ENCODE peak calls at places on chromosomes 11 and 22, in five cellular contexts. One of them, this sample, is unnamed.

GRCh38 chr22:31141551-31141950 is 1.2 kb upstream of the PLA2G3 start:
- DNase-seq in Right ventricle myocardium superior: no peak
- DNase-seq in fibroblast of the aortic adventitia: no peak
- DNase-seq in stimulated activated CD4-positive, alpha-beta T cell treated with anti-CD3 and anti-CD28 coated beads, TNF-alpha, amount 100 ng/mL, for 1 hour: no peak
- DNase-seq in amygdala: no peak
- DNase-seq in this sample: no peak

GRCh38 chr11:47606731-47607130 is 12.5 kb upstream of the C1QTNF4 start:
- DNase-seq in amygdala: no peak
- DNase-seq in Right ventricle myocardium superior: no peak
- DNase-seq in stimulated activated CD4-positive, alpha-beta T cell treated with anti-CD3 and anti-CD28 coated beads, TNF-alpha, amount 100 ng/mL, for 1 hour: no peak
- DNase-seq in fibroblast of the aortic adventitia: peak
- DNase-seq in this sample: no peak

GRCh38 chr11:63851354-63851753 is 12.4 kb downstream of the MARK2 start:
- DNase-seq in fibroblast of the aortic adventitia: no peak
- DNase-seq in amygdala: no peak
- DNase-seq in Right ventricle myocardium superior: no peak
- DNase-seq in stimulated activated CD4-positive, alpha-beta T cell treated with anti-CD3 and anti-CD28 coated beads, TNF-alpha, amount 100 ng/mL, for 1 hour: no peak
- DNase-seq in this sample: no peak

GRCh38 chr11:65558002-65558784 is at the start of gene LTBP3:
- DNase-seq in stimulated activated CD4-positive, alpha-beta T cell treated with anti-CD3 and anti-CD28 coated beads, TNF-alpha, amount 100 ng/mL, for 1 hour: no peak
- DNase-seq in fibroblast of the aortic adventitia: peak
- DNase-seq in amygdala: peak
- DNase-seq in Right ventricle myocardium superior: peak
- DNase-seq in this sample: peak

GRCh38 chr11:2898366-2899079 is 12.9 kb upstream of the CDKN1C start:
- DNase-seq in fibroblast of the aortic adventitia: peak
- DNase-seq in stimulated activated CD4-positive, alpha-beta T cell treated with anti-CD3 and anti-CD28 coated beads, TNF-alpha, amount 100 ng/mL, for 1 hour: no peak
- DNase-seq in amygdala: no peak
- DNase-seq in Right ventricle myocardium superior: peak
- DNase-seq in this sample: peak

GRCh38 chr11:83972536-83972935 is 686.4 kb upstream of the CCDC90B start:
- DNase-seq in fibroblast of the aortic adventitia: no peak
- DNase-seq in Right ventricle myocardium superior: no peak
- DNase-seq in amygdala: no peak
- DNase-seq in stimulated activated CD4-positive, alpha-beta T cell treated with anti-CD3 and anti-CD28 coated beads, TNF-alpha, amount 100 ng/mL, for 1 hour: no peak
- DNase-seq in this sample: no peak

GRCh38 chr11:70306586-70307033 is 36.1 kb downstream of the PPFIA1 start:
- DNase-seq in stimulated activated CD4-positive, alpha-beta T cell treated with anti-CD3 and anti-CD28 coated beads, TNF-alpha, amount 100 ng/mL, for 1 hour: no peak
- DNase-seq in amygdala: no peak
- DNase-seq in Right ventricle myocardium superior: no peak
- DNase-seq in fibroblast of the aortic adventitia: no peak
- DNase-seq in this sample: no peak

GRCh38 chr11:112167145-112167544 is at the start of gene TEX12:
- DNase-seq in amygdala: no peak
- DNase-seq in Right ventricle myocardium superior: no peak
- DNase-seq in stimulated activated CD4-positive, alpha-beta T cell treated with anti-CD3 and anti-CD28 coated beads, TNF-alpha, amount 100 ng/mL, for 1 hour: no peak
- DNase-seq in fibroblast of the aortic adventitia: no peak
- DNase-seq in this sample: no peak

GRCh38 chr22:37243402-37244113 is 511 bp downstream of the RAC2 start:
- DNase-seq in Right ventricle myocardium superior: no peak
- DNase-seq in fibroblast of the aortic adventitia: no peak
- DNase-seq in stimulated activated CD4-positive, alpha-beta T cell treated with anti-CD3 and anti-CD28 coated beads, TNF-alpha, amount 100 ng/mL, for 1 hour: no peak
- DNase-seq in amygdala: no peak
- DNase-seq in this sample: no peak

GRCh38 chr11:28799316-28799715 is 691.1 kb downstream of the METTL15 start:
- DNase-seq in amygdala: no peak
- DNase-seq in Right ventricle myocardium superior: no peak
- DNase-seq in stimulated activated CD4-positive, alpha-beta T cell treated with anti-CD3 and anti-CD28 coated beads, TNF-alpha, amount 100 ng/mL, for 1 hour: no peak
- DNase-seq in fibroblast of the aortic adventitia: no peak
- DNase-seq in this sample: peak

GRCh38 chr11:118079507-118079906 is 2.6 kb downstream of the TMPRSS4 start:
- DNase-seq in Right ventricle myocardium superior: no peak
- DNase-seq in fibroblast of the aortic adventitia: no peak
- DNase-seq in stimulated activated CD4-positive, alpha-beta T cell treated with anti-CD3 and anti-CD28 coated beads, TNF-alpha, amount 100 ng/mL, for 1 hour: no peak
- DNase-seq in amygdala: no peak
- DNase-seq in this sample: no peak

GRCh38 chr11:48028909-48029685 is 48.7 kb downstream of the PTPRJ start:
- DNase-seq in stimulated activated CD4-positive, alpha-beta T cell treated with anti-CD3 and anti-CD28 coated beads, TNF-alpha, amount 100 ng/mL, for 1 hour: no peak
- DNase-seq in fibroblast of the aortic adventitia: peak
- DNase-seq in amygdala: no peak
- DNase-seq in Right ventricle myocardium superior: no peak
- DNase-seq in this sample: peak

GRCh38 chr11:93895106-93895862 is 44.9 kb upstream of the VSTM5 start:
- DNase-seq in fibroblast of the aortic adventitia: peak
- DNase-seq in stimulated activated CD4-positive, alpha-beta T cell treated with anti-CD3 and anti-CD28 coated beads, TNF-alpha, amount 100 ng/mL, for 1 hour: no peak
- DNase-seq in amygdala: no peak
- DNase-seq in Right ventricle myocardium superior: no peak
- DNase-seq in this sample: peak

GRCh38 chr11:115959098-115959497 is 454.9 kb upstream of the CADM1 start:
- DNase-seq in amygdala: no peak
- DNase-seq in stimulated activated CD4-positive, alpha-beta T cell treated with anti-CD3 and anti-CD28 coated beads, TNF-alpha, amount 100 ng/mL, for 1 hour: no peak
- DNase-seq in fibroblast of the aortic adventitia: no peak
- DNase-seq in Right ventricle myocardium superior: no peak
- DNase-seq in this sample: no peak

GRCh38 chr22:46569055-46569847 is 31.8 kb upstream of the CELSR1 start:
- DNase-seq in fibroblast of the aortic adventitia: no peak
- DNase-seq in Right ventricle myocardium superior: peak
- DNase-seq in stimulated activated CD4-positive, alpha-beta T cell treated with anti-CD3 and anti-CD28 coated beads, TNF-alpha, amount 100 ng/mL, for 1 hour: no peak
- DNase-seq in amygdala: no peak
- DNase-seq in this sample: no peak

GRCh38 chr11:56783448-56784041 is 35.0 kb upstream of the OR9G4 start:
- DNase-seq in stimulated activated CD4-positive, alpha-beta T cell treated with anti-CD3 and anti-CD28 coated beads, TNF-alpha, amount 100 ng/mL, for 1 hour: no peak
- DNase-seq in Right ventricle myocardium superior: no peak
- DNase-seq in fibroblast of the aortic adventitia: peak
- DNase-seq in amygdala: no peak
- DNase-seq in this sample: peak

GRCh38 chr22:22867996-22868715 is 19.5 kb upstream of the IGLL5 start:
- DNase-seq in amygdala: no peak
- DNase-seq in stimulated activated CD4-positive, alpha-beta T cell treated with anti-CD3 and anti-CD28 coated beads, TNF-alpha, amount 100 ng/mL, for 1 hour: no peak
- DNase-seq in Right ventricle myocardium superior: no peak
- DNase-seq in fibroblast of the aortic adventitia: no peak
- DNase-seq in this sample: no peak

GRCh38 chr11:95081412-95081811 is 8.2 kb upstream of the ENDOD1 start:
- DNase-seq in Right ventricle myocardium superior: peak
- DNase-seq in amygdala: peak
- DNase-seq in fibroblast of the aortic adventitia: no peak
- DNase-seq in stimulated activated CD4-positive, alpha-beta T cell treated with anti-CD3 and anti-CD28 coated beads, TNF-alpha, amount 100 ng/mL, for 1 hour: no peak
- DNase-seq in this sample: peak

GRCh38 chr11:13984616-13985474 is 22.3 kb downstream of the SPON1 start:
- DNase-seq in stimulated activated CD4-positive, alpha-beta T cell treated with anti-CD3 and anti-CD28 coated beads, TNF-alpha, amount 100 ng/mL, for 1 hour: no peak
- DNase-seq in Right ventricle myocardium superior: no peak
- DNase-seq in fibroblast of the aortic adventitia: peak
- DNase-seq in amygdala: no peak
- DNase-seq in this sample: peak